ENCODE peak calls at places on chromosome 17, in seven cellular contexts. G is fibroblast of mammary gland, H is HFFc6, C is endothelial cell, E is uterus, S is heart left ventricle, M is IMR-90. T is an unnamed sample.

GRCh38 chr17:39208893-39209292 is 8.8 kb downstream of the RPL19 start:
- DNase-seq in C (no peak), M (no peak), S (no peak), E (no peak), H (no peak), G (no peak), T (no peak)

GRCh38 chr17:40963838-40964237 is 2.9 kb downstream of the KRT39 start:
- DNase-seq in C (no peak), M (no peak), G (peak), E (no peak), H (no peak), S (no peak), T (peak)

GRCh38 chr17:63622571-63623390 is 564 bp downstream of the MAP3K3 start:
- DNase-seq in M (peak), S (peak), H (peak), G (peak), E (peak), C (peak), T (peak)

GRCh38 chr17:8492121-8492520 is 56.4 kb downstream of the NDEL1 start:
- DNase-seq in S (no peak), E (no peak), C (no peak), H (no peak), M (no peak), G (no peak), T (no peak)

GRCh38 chr17:73591278-73592078 is 52.8 kb downstream of the SDK2 start:
- DNase-seq in H (no peak), E (no peak), C (no peak), G (no peak), S (no peak), M (no peak), T (no peak)

GRCh38 chr17:79243603-79243990 is 169.0 kb downstream of the ENGASE start:
- DNase-seq in G (no peak), H (no peak), E (no peak), M (no peak), C (no peak), S (no peak), T (no peak)

GRCh38 chr17:34658796-34659195 is 79.4 kb downstream of the TMEM132E start:
- DNase-seq in M (no peak), S (no peak), G (no peak), C (no peak), H (no peak), E (no peak), T (no peak)

GRCh38 chr17:29368926-29369325 is 21.2 kb upstream of the TAOK1 start:
- DNase-seq in S (peak), M (peak), E (no peak), C (no peak), H (no peak), G (no peak), T (no peak)

GRCh38 chr17:17511971-17512858 is 16.0 kb upstream of the RASD1 start:
- DNase-seq in M (peak), S (no peak), E (no peak), G (peak), C (no peak), H (peak), T (peak)

GRCh38 chr17:27396941-27397340 is 59.3 kb upstream of the KSR1 start:
- DNase-seq in H (no peak), E (no peak), M (peak), C (no peak), S (no peak), G (peak), T (peak)

GRCh38 chr17:76025294-76025693 is 1.8 kb downstream of the EVPL start:
- DNase-seq in S (no peak), C (no peak), H (no peak), M (no peak), E (no peak), G (no peak), T (no peak)

GRCh38 chr17:51650772-51651171 is 390.4 kb downstream of the UTP18 start:
- DNase-seq in M (no peak), E (no peak), S (no peak), G (no peak), C (no peak), H (no peak), T (no peak)

GRCh38 chr17:48002208-48002919 is 31.5 kb downstream of the CDK5RAP3 start:
- DNase-seq in S (peak), H (peak), M (peak), C (no peak), G (peak), E (no peak), T (peak)

GRCh38 chr17:14922421-14922820 is 342.7 kb downstream of the PMP22 start:
- DNase-seq in S (no peak), M (no peak), H (peak), E (no peak), G (peak), C (no peak), T (peak)

GRCh38 chr17:58325976-58326468 is 2.6 kb downstream of the TSPOAP1 start:
- DNase-seq in S (no peak), H (no peak), C (no peak), G (no peak), M (no peak), E (no peak), T (no peak)

GRCh38 chr17:47785538-47786123 is 36.0 kb downstream of the OSBPL7 start:
- DNase-seq in M (peak), C (peak), S (no peak), H (no peak), G (peak), E (no peak), T (peak)

DNA sequence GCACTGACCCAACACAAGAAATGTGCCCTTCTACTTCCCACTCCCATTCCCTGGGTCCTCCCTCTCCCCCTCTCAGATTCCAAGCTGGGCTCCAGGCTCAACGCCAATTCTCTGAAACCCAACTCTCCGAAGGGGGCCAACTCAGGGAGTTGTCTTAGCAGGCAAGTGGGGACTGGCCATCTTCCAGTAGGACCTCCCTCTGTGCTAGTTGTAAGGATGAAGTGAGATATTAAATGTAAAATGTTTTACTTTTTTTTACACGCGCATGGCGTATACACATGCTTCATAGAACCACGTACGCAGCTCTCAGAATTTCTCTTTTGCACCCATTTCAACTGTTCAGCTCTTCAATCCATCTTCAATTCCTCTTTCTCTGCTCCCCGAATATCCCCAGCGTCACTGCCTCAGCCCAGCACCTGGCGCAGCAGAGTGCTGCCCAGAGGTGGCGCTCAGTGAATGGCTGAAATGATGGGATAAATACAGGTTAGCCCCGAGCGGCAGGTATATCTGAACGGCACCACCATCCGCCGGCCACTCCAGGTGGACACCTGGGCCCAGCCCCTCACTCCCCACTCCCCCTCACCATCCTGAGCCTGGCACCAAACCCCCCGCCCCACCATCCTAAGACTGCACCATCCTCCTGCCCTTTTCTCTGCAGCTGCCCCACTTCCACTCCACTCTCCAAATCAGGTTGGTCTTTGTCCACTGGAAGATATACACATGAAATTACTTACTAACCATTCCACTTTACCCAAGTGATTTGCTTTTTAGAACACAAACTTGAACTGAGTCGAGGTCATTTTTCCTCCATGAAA is 43.9 kb upstream of the TNRC6C start:
- DNase-seq in G (no peak), S (no peak), C (no peak), E (no peak), M (no peak), H (no peak), T (no peak)
- TF ChIP-seq CTCF in G (no peak), S (no peak), C (no peak), E (no peak), M (no peak), H (no peak), T (no peak)

DNA sequence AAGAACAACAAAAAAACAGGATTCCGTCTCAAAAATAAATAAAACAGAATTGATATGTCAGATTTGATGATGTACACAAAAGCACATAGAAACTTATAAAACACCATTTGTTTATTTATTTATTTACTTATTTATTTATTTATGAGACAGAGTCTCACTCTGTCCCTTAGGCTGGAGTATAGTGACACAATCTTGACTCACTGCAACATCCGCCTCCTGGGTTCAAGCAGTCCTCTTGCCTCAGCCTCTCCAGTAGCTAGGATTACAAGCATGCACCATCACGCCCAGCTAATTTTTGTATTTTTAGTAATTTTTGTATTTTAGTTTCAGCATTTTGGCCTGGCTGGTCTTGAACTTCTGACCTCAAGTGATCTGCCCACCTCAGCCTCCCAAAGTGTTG is 21.4 kb downstream of the BCAS3 start:
- DNase-seq in G (no peak), C (no peak), H (no peak), E (no peak), S (no peak), M (no peak), T (no peak)
- TF ChIP-seq CTCF in G (no peak), C (no peak), H (no peak), E (no peak), S (no peak), M (no peak), T (no peak)

DNA sequence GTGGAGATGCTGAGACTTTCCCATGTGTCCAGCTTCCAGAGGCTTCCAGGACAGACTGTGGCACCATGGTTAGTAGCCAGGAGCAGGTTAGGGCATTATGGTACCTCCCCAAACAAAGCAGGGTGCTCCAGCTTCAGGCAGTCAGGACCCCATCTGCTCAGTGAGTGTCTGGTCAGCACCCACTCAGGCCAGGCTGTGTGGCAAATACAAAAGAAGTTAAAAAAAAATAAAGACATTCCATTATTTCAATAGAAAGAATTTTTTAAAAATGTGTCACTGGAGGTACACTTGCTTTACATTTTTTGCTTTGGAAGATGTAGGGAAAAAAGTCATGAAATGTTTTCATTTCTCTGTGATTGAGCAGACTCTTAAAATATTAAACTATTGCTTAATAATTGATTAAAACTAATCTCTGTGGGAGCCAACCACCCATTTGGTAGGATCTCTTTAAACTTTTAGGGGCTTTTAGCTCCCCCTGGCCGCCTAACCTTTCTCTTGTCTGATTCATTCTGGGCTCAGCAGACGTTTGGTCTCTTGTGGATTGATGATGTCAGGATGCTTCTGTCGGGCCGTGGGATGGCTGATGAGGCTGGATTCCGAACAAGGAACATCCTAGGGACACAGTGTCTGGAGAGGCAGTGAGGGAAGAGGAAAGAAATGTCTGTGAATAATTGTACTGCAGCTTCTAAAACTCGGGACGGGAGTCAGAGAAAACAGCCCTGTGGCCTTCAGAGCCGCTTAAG is 28.4 kb upstream of the NPTX1 start:
- DNase-seq in H (peak), C (no peak), E (no peak), S (no peak), G (peak), M (peak), T (peak)
- TF ChIP-seq CTCF in H (peak), C (no peak), E (no peak), S (no peak), G (peak), M (peak), T (no peak)

GRCh38 chr17:31379796-31380195 is 11.7 kb upstream of the RAB11FIP4 start:
- DNase-seq in M (no peak), S (no peak), H (no peak), G (no peak), E (no peak), C (no peak), T (no peak)

GRCh38 chr17:31374083-31374447 is 17.4 kb upstream of the RAB11FIP4 start:
- DNase-seq in E (no peak), H (no peak), C (no peak), G (no peak), S (no peak), M (no peak), T (no peak)

GRCh38 chr17:31374503-31374902 is 17.0 kb upstream of the RAB11FIP4 start:
- DNase-seq in E (no peak), M (no peak), S (no peak), G (no peak), C (no peak), H (no peak), T (no peak)

GRCh38 chr17:31381165-31381668 is 10.3 kb upstream of the RAB11FIP4 start:
- DNase-seq in M (no peak), G (no peak), E (no peak), C (no peak), H (no peak), S (no peak), T (no peak)

DNA sequence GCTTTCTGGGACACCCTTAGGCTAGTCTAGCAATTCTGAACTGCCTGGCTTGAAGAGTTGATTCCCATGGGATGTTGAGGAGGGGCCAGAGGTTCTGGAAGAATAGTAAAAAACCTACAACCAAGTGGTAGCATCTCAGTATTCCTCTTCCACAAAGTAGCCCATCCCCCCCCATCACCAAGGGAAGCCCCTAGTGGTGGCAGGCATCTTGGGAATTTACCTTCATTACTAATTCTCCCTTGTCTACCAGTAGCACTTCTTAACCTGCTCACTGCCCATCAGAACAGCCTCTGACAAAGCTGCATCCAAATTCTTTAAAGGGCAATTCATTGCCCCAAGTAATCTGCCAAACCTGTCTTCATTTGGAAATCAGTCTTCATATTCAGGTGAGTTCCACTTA is 12.8 kb upstream of the RAB11FIP4 start:
- DNase-seq in E (no peak), C (no peak), S (no peak), M (no peak), H (no peak), G (no peak), T (no peak)
- TF ChIP-seq CTCF in E (no peak), C (no peak), S (no peak), M (no peak), H (peak), G (no peak), T (no peak)

GRCh38 chr17:55846745-55847144 is 95.9 kb downstream of the PCTP start:
- DNase-seq in G (no peak), H (no peak), C (no peak), M (no peak), E (no peak), S (no peak), T (no peak)

GRCh38 chr17:55843785-55844184 is 92.9 kb downstream of the PCTP start:
- DNase-seq in S (no peak), M (no peak), E (no peak), C (no peak), H (no peak), G (no peak), T (no peak)

GRCh38 chr17:55842405-55843158 is 91.7 kb downstream of the PCTP start:
- DNase-seq in E (no peak), S (no peak), M (no peak), G (peak), C (no peak), H (no peak), T (no peak)

DNA sequence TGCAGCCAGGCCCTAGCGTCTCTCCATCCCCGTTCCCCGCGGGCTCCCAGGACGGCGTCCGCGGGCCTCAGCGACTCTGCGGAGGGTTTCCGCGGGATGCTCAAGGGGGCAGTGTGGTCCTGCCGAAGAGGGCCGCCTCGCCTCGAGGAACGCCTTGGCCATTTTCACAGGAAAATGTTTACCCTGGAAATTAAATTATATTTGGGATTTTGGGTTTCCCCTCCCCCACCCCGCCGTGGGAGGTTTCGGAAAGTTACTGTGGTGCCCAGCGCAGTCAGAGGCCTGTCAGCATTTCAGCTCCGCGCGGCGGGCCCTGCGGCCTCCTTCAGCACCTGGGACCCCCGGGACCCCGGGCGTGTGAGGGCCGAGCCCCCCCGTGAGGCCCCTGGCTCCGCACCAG is 94.5 kb downstream of the PCTP start:
- DNase-seq in H (peak), C (peak), M (peak), G (peak), E (peak), S (peak), T (peak)
- TF ChIP-seq CTCF in H (peak), C (peak), M (peak), G (peak), E (no peak), S (peak), T (peak)

GRCh38 chr17:50364715-50365114 is 8.3 kb downstream of the MRPL27 start:
- DNase-seq in C (no peak), S (no peak), M (peak), H (peak), G (no peak), E (no peak), T (peak)
- TF ChIP-seq CTCF in C (no peak), S (no peak), M (peak), H (peak), G (no peak), E (no peak), T (no peak)

GRCh38 chr17:82615084-82616020 is 32.9 kb downstream of the WDR45B start:
- DNase-seq in H (no peak), C (no peak), G (no peak), E (no peak), M (no peak), S (no peak), T (no peak)
- TF ChIP-seq CTCF in H (peak), C (no peak), G (no peak), E (no peak), M (no peak), S (no peak), T (no peak)

DNA sequence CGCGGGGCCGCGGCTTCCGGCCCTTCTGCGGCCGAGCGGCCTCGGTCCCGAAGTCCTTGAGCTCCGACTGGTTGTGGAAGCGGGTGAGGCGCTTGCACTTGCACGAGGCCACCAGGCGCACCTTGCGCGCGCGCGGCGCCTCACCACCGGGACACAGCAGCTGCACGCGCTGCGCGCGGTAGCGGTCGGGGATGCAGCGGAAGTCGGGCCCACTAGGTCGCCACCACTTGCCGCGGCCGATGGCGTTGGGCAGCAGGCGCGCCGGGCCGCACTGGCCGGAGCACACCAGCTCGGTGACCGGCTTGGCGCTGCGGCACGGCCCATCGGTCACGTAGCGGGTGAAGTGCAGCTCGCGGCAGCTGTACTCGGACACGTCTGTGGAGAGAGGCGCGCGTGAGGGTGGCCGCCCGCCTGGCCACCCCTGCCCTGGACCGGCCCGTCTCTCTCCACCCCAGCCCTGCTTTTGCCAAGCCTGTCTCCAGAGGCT is 3.2 kb downstream of the SOST start:
- DNase-seq in E (no peak), C (peak), H (no peak), S (no peak), G (no peak), M (peak), T (peak)
- TF ChIP-seq CTCF in E (no peak), C (no peak), H (no peak), S (no peak), G (no peak), M (peak), T (no peak)

T was measured in fibroblast of pulmonary artery.